ENCODE peak calls at places on chromosome 13, in four cellular contexts. F, L, G and N are unnamed samples. For H3K9me3, the result is how much of the 10 kb centered on the place peaks cover.

GRCh38 chr13:21957833-21958232 is 287.0 kb downstream of the FGF9 start:
- DNase-seq in F (peak), G (no peak), L (no peak), N (no peak)

GRCh38 chr13:109734002-109734785 is 52.2 kb downstream of the IRS2 start:
- DNase-seq in L (no peak), G (no peak), F (no peak), N (no peak)

GRCh38 chr13:24505256-24505655 is 7.3 kb downstream of the PARP4 start:
- DNase-seq in L (no peak), F (no peak), G (peak), N (no peak)

GRCh38 chr13:111252449-111253124 is 67.9 kb upstream of the TEX29 start:
- DNase-seq in F (peak), L (no peak), G (no peak), N (no peak)

GRCh38 chr13:101567841-101568240 is 115.4 kb downstream of the ITGBL1 start:
- DNase-seq in L (no peak), F (no peak), G (no peak), N (no peak)

GRCh38 chr13:89518289-89519077 is 1829.0 kb upstream of the MIR17HG start:
- DNase-seq in L (no peak), F (no peak), G (no peak), N (no peak)

GRCh38 chr13:23551213-23552008 is 18.8 kb upstream of the TNFRSF19 start:
- DNase-seq in G (no peak), L (no peak), F (no peak), N (no peak)

GRCh38 chr13:45184693-45185092 is 16.2 kb downstream of the KCTD4 start:
- DNase-seq in L (no peak), G (no peak), F (no peak), N (no peak)

GRCh38 chr13:99159331-99160061 is 41.2 kb upstream of the UBAC2 start:
- DNase-seq in G (no peak), L (no peak), F (no peak), N (no peak)

GRCh38 chr13:42574011-42574410 is at the start of gene TNFSF11:
- DNase-seq in G (no peak), F (no peak), L (no peak), N (no peak)

GRCh38 chr13:65959305-65959704 is 1270.8 kb downstream of the PCDH9 start:
- DNase-seq in F (peak), L (no peak), G (no peak), N (no peak)

GRCh38 chr13:37647038-37647650 is 48.6 kb upstream of the POSTN start:
- DNase-seq in F (no peak), L (no peak), G (no peak), N (no peak)

GRCh38 chr13:76722782-76723181 is 163.4 kb downstream of the KCTD12 start:
- DNase-seq in L (no peak), G (no peak), F (no peak), N (no peak)

GRCh38 chr13:75550159-75550567 is 572 bp downstream of the UCHL3 start:
- DNase-seq in L (no peak), G (peak), F (peak), N (no peak)

GRCh38 chr13:110734561-110734960 is 21.1 kb downstream of the ING1 start:
- DNase-seq in L (no peak), F (no peak), G (no peak), N (no peak)

GRCh38 chr13:35378939-35379338 is 97.5 kb downstream of the MAB21L1 start:
- DNase-seq in L (no peak), G (no peak), F (peak), N (no peak)

GRCh38 chr13:42318570-42318969 is 46.6 kb downstream of the AKAP11 start:
- DNase-seq in G (no peak), L (no peak), F (no peak), N (no peak)

GRCh38 chr13:87123987-87124784 is 547.0 kb upstream of the SLITRK5 start:
- DNase-seq in F (peak), G (no peak), L (no peak), N (no peak)

GRCh38 chr13:52128714-52129700 is at the start of gene NEK5:
- DNase-seq in L (peak), F (peak), G (peak), N (peak)

GRCh38 chr13:96492758-96493157 is 402.9 kb downstream of the HS6ST3 start:
- DNase-seq in G (no peak), F (no peak), L (no peak), N (no peak)

GRCh38 chr13:31050486-31051400 is 111.0 kb downstream of the HSPH1 start:
- DNase-seq in L (no peak), G (no peak), F (peak), N (no peak)

GRCh38 chr13:59747529-59747928 is 416.2 kb downstream of the DIAPH3 start:
- DNase-seq in G (no peak), L (no peak), F (no peak), N (no peak)

GRCh38 chr13:101634142-101634541 is 181.7 kb downstream of the ITGBL1 start:
- DNase-seq in L (no peak), F (no peak), G (no peak), N (no peak)

GRCh38 chr13:36344173-36344572 is 2.0 kb downstream of the SPART start:
- DNase-seq in F (peak), L (no peak), G (peak), N (peak)

GRCh38 chr13:43444085-43444484 is 342.7 kb downstream of the ENOX1 start:
- DNase-seq in F (peak), G (no peak), L (no peak), N (no peak)

GRCh38 chr13:33204130-33204927 is 81.2 kb downstream of the STARD13 start:
- DNase-seq in L (peak), G (peak), F (peak), N (peak)

GRCh38 chr13:40776681-40777165 is 5.7 kb upstream of the MRPS31 start:
- DNase-seq in L (no peak), G (no peak), F (peak), N (no peak)

GRCh38 chr13:31775686-31776085 is 36.4 kb downstream of the RXFP2 start:
- DNase-seq in L (peak), G (no peak), F (no peak), N (no peak)

GRCh38 chr13:21733475-21734311 is 62.8 kb downstream of the FGF9 start:
- DNase-seq in L (no peak), F (no peak), G (no peak), N (no peak)

GRCh38 chr13:94595006-94595942 is 678 bp downstream of the TGDS start:
- DNase-seq in L (no peak), G (no peak), F (peak), N (peak)

DNA sequence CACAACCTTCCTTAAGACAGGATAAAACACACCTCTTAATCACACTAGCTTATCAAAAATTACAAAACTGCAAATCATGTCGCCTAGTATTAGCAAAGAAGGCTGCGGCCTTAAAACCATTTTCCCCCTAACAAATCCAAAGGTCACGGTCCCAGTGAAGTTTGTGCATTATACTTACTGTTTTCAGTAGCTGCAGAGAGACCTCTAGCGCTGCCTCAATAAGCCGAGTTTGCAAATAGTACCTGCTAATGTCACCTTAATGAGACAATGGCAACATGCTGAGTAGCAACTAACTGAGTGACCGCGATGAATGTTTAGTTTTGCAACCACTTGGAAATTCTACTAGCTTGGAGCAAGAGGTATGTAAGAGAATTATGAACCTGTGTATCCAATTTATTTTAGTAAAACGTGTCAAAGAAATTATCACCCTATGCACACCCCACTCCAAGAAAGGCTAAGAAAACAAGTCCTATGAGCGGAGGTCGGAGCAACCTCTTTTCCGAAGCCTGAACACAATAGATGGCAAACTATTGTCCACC is 1.2 kb downstream of the KPNA3 start:
- DNase-seq in G (no peak), F (peak), L (no peak), N (no peak)
- TF ChIP-seq POLR2A in G (no peak), F (no peak), L (no peak), N (no peak)

GRCh38 chr13:27403252-27403678 is 21.2 kb upstream of the GTF3A start:
- DNase-seq in F (peak), G (no peak), L (no peak), N (no peak)
- H3K27ac ChIP-seq in F (no peak), G (peak), L (no peak), N (no peak)

GRCh38 chr13:29481603-29482002 is 113.9 kb downstream of the SLC7A1 start:
- DNase-seq in G (no peak), L (no peak), F (no peak), N (no peak)
- H3K9me3 ChIP-seq in G (under half), L (under half), F (under half), N (under half)

GRCh38 chr13:113584205-113584869 is at the start of gene TFDP1:
- DNase-seq in G (peak), F (peak), L (peak), N (peak)
- TF ChIP-seq POLR2A in G (peak), F (peak), L (no peak), N (no peak)

DNA sequence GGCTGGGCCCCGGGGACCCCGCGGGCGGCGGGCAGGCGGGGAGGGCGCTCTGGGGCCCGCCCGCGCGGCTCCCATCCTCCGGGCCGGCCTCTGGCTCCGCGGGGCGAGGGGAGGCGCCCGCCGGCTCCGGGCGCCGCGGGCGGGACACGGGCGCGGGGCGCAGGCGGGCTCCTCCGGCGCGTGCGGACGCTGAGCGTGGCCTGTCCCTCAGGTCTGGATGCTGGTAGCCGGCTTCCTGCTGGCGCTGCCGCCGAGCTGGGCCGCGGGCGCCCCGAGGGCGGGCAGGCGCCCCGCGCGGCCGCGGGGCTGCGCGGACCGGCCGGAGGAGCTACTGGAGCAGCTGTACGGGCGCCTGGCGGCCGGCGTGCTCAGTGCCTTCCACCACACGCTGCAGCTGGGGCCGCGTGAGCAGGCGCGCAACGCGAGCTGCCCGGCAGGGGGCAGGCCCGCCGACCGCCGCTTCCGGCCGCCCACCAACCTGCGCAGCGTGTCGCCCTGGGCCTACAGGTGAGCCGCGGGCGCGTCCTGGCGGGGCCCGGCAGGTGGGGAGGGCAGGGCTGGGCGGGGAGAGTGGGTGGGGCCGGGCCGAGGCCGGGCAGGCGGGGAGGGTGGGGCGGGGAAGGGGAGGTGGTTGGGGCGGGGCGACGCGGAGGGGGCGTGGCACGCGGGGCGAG is 423 bp downstream of the IL17D start:
- DNase-seq in G (peak), F (peak), L (peak), N (peak)
- H3K27ac ChIP-seq in G (peak), F (no peak), L (no peak), N (peak)

GRCh38 chr13:19050901-19051300 is 130.7 kb downstream of the TUBA3C start:
- DNase-seq in G (no peak), F (no peak), L (no peak), N (no peak)

GRCh38 chr13:19055611-19056010 is 126.0 kb downstream of the TUBA3C start:
- DNase-seq in F (no peak), G (no peak), L (no peak), N (no peak)

GRCh38 chr13:19052931-19053330 is 128.7 kb downstream of the TUBA3C start:
- DNase-seq in G (no peak), L (no peak), F (no peak), N (no peak)

GRCh38 chr13:19052180-19052579 is 129.4 kb downstream of the TUBA3C start:
- DNase-seq in F (no peak), G (no peak), L (no peak), N (no peak)

DNA sequence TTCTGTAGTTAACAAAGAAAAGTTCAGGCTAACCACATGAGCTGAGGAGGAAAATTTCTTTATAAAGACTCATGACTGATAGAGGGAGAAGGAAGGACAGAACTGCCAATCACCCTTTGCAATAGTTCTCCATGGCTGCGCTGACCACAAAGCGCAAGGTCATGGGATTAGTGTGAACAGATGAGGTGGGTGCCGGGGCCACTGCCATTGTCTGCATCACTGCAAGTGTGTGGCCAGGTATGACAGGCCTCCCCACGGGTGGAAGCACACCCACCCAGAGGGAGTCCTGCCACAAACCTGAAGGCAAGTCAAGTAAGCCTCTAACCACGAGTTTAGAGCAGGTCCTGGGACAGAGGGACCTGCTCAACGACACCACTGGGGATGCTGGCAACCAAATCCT is 128.1 kb downstream of the TUBA3C start:
- DNase-seq in F (no peak), G (no peak), L (no peak), N (no peak)
- H3K9me3 ChIP-seq in F (half or more), G (under half), L (under half), N (under half)

GRCh38 chr13:49792550-49793324 is at the start of gene KPNA3:
- DNase-seq in L (peak), G (peak), F (peak), N (peak)
- TF ChIP-seq POLR2A in L (no peak), G (peak), F (no peak), N (no peak)